ENCODE peak calls at places on chromosomes 11 and 22, in seven cellular contexts. G is GM23338, F is heart left ventricle, Q is stomach, O is IMR-90, T is fibroblast of mammary gland, S is ovary. N is an unnamed sample.

GRCh38 chr11:88779551-88779950 is 286.2 kb downstream of the GRM5 start:
- DNase-seq in G (no peak), F (no peak), Q (no peak), O (peak), T (peak), S (no peak), N (no peak)

GRCh38 chr11:47659273-47659672 is 16.9 kb upstream of the MTCH2 start:
- DNase-seq in G (no peak), F (no peak), Q (no peak), O (peak), T (no peak), S (no peak), N (no peak)

GRCh38 chr11:3165152-3165705 is at the start of gene OSBPL5:
- DNase-seq in G (peak), F (peak), Q (peak), O (peak), T (peak), S (peak), N (no peak)

GRCh38 chr11:118620529-118621070 is 13.2 kb downstream of the PHLDB1 start:
- DNase-seq in G (no peak), F (peak), Q (no peak), O (no peak), T (no peak), S (no peak), N (no peak)

GRCh38 chr22:46803031-46803880 is 40.8 kb downstream of the TBC1D22A start:
- DNase-seq in G (peak), F (peak), Q (peak), O (no peak), T (peak), S (no peak), N (peak)

GRCh38 chr11:72048718-72049460 is 31.5 kb downstream of the NUMA1 start:
- DNase-seq in G (no peak), F (no peak), Q (no peak), O (no peak), T (no peak), S (peak), N (no peak)

GRCh38 chr11:125956371-125956770 is 10.5 kb downstream of the VSIG10L2 start:
- DNase-seq in G (no peak), F (peak), Q (no peak), O (peak), T (peak), S (peak), N (no peak)

GRCh38 chr11:8025123-8025522 is 38.0 kb downstream of the EIF3F start:
- DNase-seq in G (no peak), F (no peak), Q (no peak), O (peak), T (no peak), S (no peak), N (no peak)

GRCh38 chr11:58923300-58923788 is 15.9 kb upstream of the GLYATL1 start:
- DNase-seq in G (peak), F (no peak), Q (no peak), O (peak), T (peak), S (no peak), N (peak)

GRCh38 chr11:64765291-64765803 is 5.6 kb upstream of the PYGM start:
- DNase-seq in G (peak), F (no peak), Q (no peak), O (no peak), T (no peak), S (no peak), N (no peak)
- TF ChIP-seq CTCF in G (peak), F (peak), Q (no peak), O (no peak), T (peak), S (peak), N (no peak)

GRCh38 chr11:74726547-74727182 is 4.6 kb downstream of the CHRDL2 start:
- DNase-seq in G (peak), F (peak), Q (peak), O (peak), T (peak), S (peak), N (peak)
- H3K4me3 ChIP-seq in G (no peak), F (no peak), Q (no peak), O (no peak), T (no peak), S (no peak), N (no peak)

DNA sequence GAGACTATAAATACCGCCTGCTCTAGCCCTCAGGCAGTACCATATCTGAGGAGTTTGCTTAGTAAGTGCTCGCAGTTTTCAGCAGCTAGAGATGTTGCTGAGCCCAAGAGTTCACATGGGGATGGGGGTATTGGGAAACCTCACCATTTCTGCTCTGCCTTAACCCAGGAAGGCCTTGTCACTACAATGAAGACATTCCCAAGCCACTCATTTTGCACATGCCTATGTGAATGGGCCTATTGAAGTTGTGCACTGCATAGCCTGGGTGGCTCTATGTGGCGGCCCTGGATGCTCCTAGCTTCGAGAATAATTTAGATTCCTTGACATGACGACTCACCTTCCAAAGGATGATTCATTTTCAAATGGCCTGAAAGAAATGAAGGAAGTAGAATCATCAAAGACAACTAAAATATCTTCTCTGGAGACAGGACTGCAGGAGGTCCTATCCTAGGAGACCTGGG is 163.4 kb downstream of the ADAMTS15 start:
- DNase-seq in G (no peak), F (no peak), Q (no peak), O (peak), T (peak), S (no peak), N (no peak)
- TF ChIP-seq CTCF in G (no peak), F (no peak), Q (no peak), O (no peak), T (no peak), S (no peak), N (no peak)

GRCh38 chr11:95795627-95796308 is 5.5 kb downstream of the CEP57 start:
- DNase-seq in G (no peak), F (no peak), Q (no peak), O (no peak), T (no peak), S (no peak), N (no peak)
- H3K4me3 ChIP-seq in G (no peak), F (no peak), Q (no peak), O (no peak), T (no peak), S (no peak), N (no peak)

GRCh38 chr11:131511794-131512193 is 141.4 kb downstream of the NTM start:
- DNase-seq in G (peak), F (peak), Q (peak), O (no peak), T (peak), S (no peak), N (peak)
- TF ChIP-seq CTCF in G (peak), F (peak), Q (peak), O (peak), T (peak), S (no peak), N (peak)

GRCh38 chr11:748007-748359 is 719 bp downstream of the TALDO1 start:
- DNase-seq in G (no peak), F (no peak), Q (no peak), O (no peak), T (no peak), S (no peak), N (no peak)

GRCh38 chr11:746289-747175 is 732 bp upstream of the TALDO1 start:
- DNase-seq in G (peak), F (no peak), Q (no peak), O (peak), T (peak), S (peak), N (peak)

GRCh38 chr11:747176-748006 is at the start of gene TALDO1:
- DNase-seq in G (peak), F (peak), Q (peak), O (peak), T (peak), S (peak), N (peak)

GRCh38 chr11:749731-750130 is 2.5 kb downstream of the TALDO1 start:
- DNase-seq in G (no peak), F (no peak), Q (no peak), O (no peak), T (peak), S (no peak), N (no peak)
- H3K4me3 ChIP-seq in G (no peak), F (no peak), Q (peak), O (no peak), T (no peak), S (no peak), N (no peak)

DNA sequence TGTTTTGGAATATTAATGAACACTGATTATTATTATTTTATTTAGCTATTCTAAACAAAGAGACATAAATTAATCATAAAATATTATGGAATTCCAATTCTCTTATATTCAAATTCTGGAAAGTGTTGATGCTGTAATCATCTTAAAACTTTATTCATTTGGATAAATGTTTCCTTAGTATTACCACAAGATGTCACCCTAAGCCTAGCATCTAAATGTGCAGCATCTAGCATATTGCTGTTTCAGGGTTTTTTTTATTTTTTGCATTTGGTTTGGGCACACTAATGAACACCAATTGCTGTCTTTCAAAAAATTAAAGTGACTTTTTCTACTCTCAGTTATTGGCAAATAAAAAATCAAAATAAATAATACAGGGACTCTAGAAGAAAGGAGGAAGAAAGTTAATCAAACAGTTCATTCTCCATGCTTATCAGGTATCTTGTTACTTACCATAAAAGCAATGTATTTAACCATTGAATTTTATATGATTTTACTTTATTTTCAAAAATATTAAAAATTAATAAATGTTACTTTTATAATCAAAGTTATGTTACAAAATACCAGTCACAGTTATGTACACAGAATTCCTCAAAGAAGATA is 31.8 kb downstream of the DLG2 start:
- DNase-seq in G (peak), F (no peak), Q (no peak), O (peak), T (peak), S (no peak), N (peak)
- TF ChIP-seq CTCF in G (peak), F (peak), Q (no peak), O (peak), T (peak), S (peak), N (peak)

DNA sequence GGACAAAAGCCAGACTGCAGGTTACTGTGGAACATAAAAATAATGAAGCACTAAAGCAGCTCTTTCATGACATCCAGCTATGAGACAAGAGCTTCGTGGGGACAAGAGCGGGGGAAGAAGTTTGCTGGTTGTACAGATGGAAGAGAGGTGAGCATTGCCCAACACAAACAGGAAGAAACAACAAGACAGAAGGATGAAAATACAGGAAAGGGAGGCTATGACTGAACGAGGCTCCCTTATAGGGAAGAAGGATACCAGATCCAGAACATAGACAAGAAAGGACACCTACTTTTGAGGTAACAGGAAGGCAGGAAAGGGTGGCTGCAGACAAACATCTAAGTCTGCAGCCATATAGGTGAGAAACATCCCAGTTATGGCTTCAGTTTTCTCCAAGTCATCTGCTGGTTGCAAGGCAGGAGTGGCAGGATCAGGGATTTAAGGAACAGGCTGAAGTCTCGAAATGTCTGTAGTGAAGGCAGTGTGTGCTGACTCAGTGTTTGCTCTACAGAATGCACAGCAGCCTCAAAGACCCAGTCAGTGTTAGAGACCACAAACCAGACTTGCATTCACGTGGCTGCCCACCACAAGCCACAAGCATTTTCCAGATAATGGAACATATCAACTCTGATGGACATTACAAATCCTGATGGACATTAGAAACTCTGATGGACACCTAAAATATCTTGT is 1.9 kb downstream of the CLTCL1 start:
- DNase-seq in G (no peak), F (no peak), Q (no peak), O (peak), T (peak), S (no peak), N (no peak)
- H3K4me3 ChIP-seq in G (no peak), F (peak), Q (no peak), O (no peak), T (no peak), S (no peak), N (no peak)

N was measured in GM12865.